ENCODE peak calls at places on chromosomes 13 and 19, in nine cellular contexts. One of them, this sample, is unnamed.

GRCh38 chr19:39448271-39448670 is 2.9 kb downstream of the SUPT5H start:
- DNase-seq in kidney glomerular epithelial cell: no peak
- DNase-seq in NCI-H187: no peak
- DNase-seq in hippocampal formation: no peak
- DNase-seq in heart left ventricle: no peak
- DNase-seq in stimulated activated CD4-positive, alpha-beta T cell treated with anti-CD3 and anti-CD28 coated beads, Interleukin-4, amount 100 ng/mL, for 1 hour: no peak
- DNase-seq in NCI-H774: no peak
- DNase-seq in HFFc6: peak; percentile 57
- DNase-seq in NCI-H1092: no peak
- DNase-seq in this sample: peak; percentile 48

GRCh38 chr13:89701913-89702312 is 1645.6 kb upstream of the MIR17HG start:
- DNase-seq in kidney glomerular epithelial cell: no peak
- DNase-seq in NCI-H187: no peak
- DNase-seq in hippocampal formation: no peak
- DNase-seq in heart left ventricle: no peak
- DNase-seq in stimulated activated CD4-positive, alpha-beta T cell treated with anti-CD3 and anti-CD28 coated beads, Interleukin-4, amount 100 ng/mL, for 1 hour: no peak
- DNase-seq in NCI-H774: no peak
- DNase-seq in HFFc6: no peak
- DNase-seq in NCI-H1092: no peak
- DNase-seq in this sample: no peak

GRCh38 chr19:44930088-44930487 is 11.9 kb upstream of the APOC4 start:
- DNase-seq in kidney glomerular epithelial cell: no peak
- DNase-seq in NCI-H187: no peak
- DNase-seq in hippocampal formation: no peak
- DNase-seq in heart left ventricle: no peak
- DNase-seq in stimulated activated CD4-positive, alpha-beta T cell treated with anti-CD3 and anti-CD28 coated beads, Interleukin-4, amount 100 ng/mL, for 1 hour: no peak
- DNase-seq in NCI-H774: no peak
- DNase-seq in HFFc6: no peak
- DNase-seq in NCI-H1092: no peak
- DNase-seq in this sample: no peak

GRCh38 chr13:103976371-103976770 is 910.2 kb upstream of the SLC10A2 start:
- DNase-seq in kidney glomerular epithelial cell: peak; percentile 91
- DNase-seq in NCI-H187: no peak
- DNase-seq in hippocampal formation: no peak
- DNase-seq in heart left ventricle: no peak
- DNase-seq in stimulated activated CD4-positive, alpha-beta T cell treated with anti-CD3 and anti-CD28 coated beads, Interleukin-4, amount 100 ng/mL, for 1 hour: no peak
- DNase-seq in NCI-H774: no peak
- DNase-seq in HFFc6: no peak
- DNase-seq in NCI-H1092: no peak
- DNase-seq in this sample: no peak

GRCh38 chr19:38707512-38708114 is 36.7 kb downstream of the CAPN12 start:
- DNase-seq in kidney glomerular epithelial cell: peak; percentile 35
- DNase-seq in NCI-H187: no peak
- DNase-seq in hippocampal formation: no peak
- DNase-seq in heart left ventricle: peak; percentile 90
- DNase-seq in stimulated activated CD4-positive, alpha-beta T cell treated with anti-CD3 and anti-CD28 coated beads, Interleukin-4, amount 100 ng/mL, for 1 hour: no peak
- DNase-seq in NCI-H774: no peak
- DNase-seq in HFFc6: no peak
- DNase-seq in NCI-H1092: no peak
- DNase-seq in this sample: no peak

GRCh38 chr19:1469936-1470863 is 8.8 kb downstream of the C19orf25 start:
- DNase-seq in kidney glomerular epithelial cell: no peak
- DNase-seq in NCI-H187: no peak
- DNase-seq in hippocampal formation: peak; percentile 25
- DNase-seq in heart left ventricle: peak; percentile 64
- DNase-seq in stimulated activated CD4-positive, alpha-beta T cell treated with anti-CD3 and anti-CD28 coated beads, Interleukin-4, amount 100 ng/mL, for 1 hour: peak; percentile 76
- DNase-seq in NCI-H774: peak; percentile 59
- DNase-seq in HFFc6: no peak
- DNase-seq in NCI-H1092: no peak
- DNase-seq in this sample: peak; percentile 76

GRCh38 chr19:17969096-17969792 is 2.3 kb downstream of the KCNN1 start:
- DNase-seq in kidney glomerular epithelial cell: no peak
- DNase-seq in NCI-H187: no peak
- DNase-seq in hippocampal formation: no peak
- DNase-seq in heart left ventricle: no peak
- DNase-seq in stimulated activated CD4-positive, alpha-beta T cell treated with anti-CD3 and anti-CD28 coated beads, Interleukin-4, amount 100 ng/mL, for 1 hour: no peak
- DNase-seq in NCI-H774: no peak
- DNase-seq in HFFc6: no peak
- DNase-seq in NCI-H1092: no peak
- DNase-seq in this sample: no peak

GRCh38 chr19:45798995-45799517 is 6.4 kb upstream of the DMWD start:
- DNase-seq in kidney glomerular epithelial cell: peak; percentile 86
- DNase-seq in NCI-H187: no peak
- DNase-seq in hippocampal formation: peak; percentile 19
- DNase-seq in heart left ventricle: no peak
- DNase-seq in stimulated activated CD4-positive, alpha-beta T cell treated with anti-CD3 and anti-CD28 coated beads, Interleukin-4, amount 100 ng/mL, for 1 hour: peak; percentile 63
- DNase-seq in NCI-H774: peak; percentile 27
- DNase-seq in HFFc6: peak; percentile 83
- DNase-seq in NCI-H1092: no peak
- DNase-seq in this sample: peak; percentile 76

GRCh38 chr13:59358014-59358413 is 805.7 kb downstream of the DIAPH3 start:
- DNase-seq in kidney glomerular epithelial cell: no peak
- DNase-seq in NCI-H187: no peak
- DNase-seq in hippocampal formation: no peak
- DNase-seq in heart left ventricle: no peak
- DNase-seq in stimulated activated CD4-positive, alpha-beta T cell treated with anti-CD3 and anti-CD28 coated beads, Interleukin-4, amount 100 ng/mL, for 1 hour: no peak
- DNase-seq in NCI-H774: no peak
- DNase-seq in HFFc6: no peak
- DNase-seq in NCI-H1092: no peak
- DNase-seq in this sample: no peak

GRCh38 chr13:114142137-114142550 is 9.7 kb upstream of the RASA3 start:
- DNase-seq in kidney glomerular epithelial cell: no peak
- DNase-seq in NCI-H187: no peak
- DNase-seq in hippocampal formation: no peak
- DNase-seq in heart left ventricle: no peak
- DNase-seq in stimulated activated CD4-positive, alpha-beta T cell treated with anti-CD3 and anti-CD28 coated beads, Interleukin-4, amount 100 ng/mL, for 1 hour: no peak
- DNase-seq in NCI-H774: no peak
- DNase-seq in HFFc6: no peak
- DNase-seq in NCI-H1092: no peak
- DNase-seq in this sample: no peak

GRCh38 chr13:41548031-41548430 is 90.7 kb downstream of the RGCC start:
- DNase-seq in kidney glomerular epithelial cell: no peak
- DNase-seq in NCI-H187: no peak
- DNase-seq in hippocampal formation: no peak
- DNase-seq in heart left ventricle: no peak
- DNase-seq in stimulated activated CD4-positive, alpha-beta T cell treated with anti-CD3 and anti-CD28 coated beads, Interleukin-4, amount 100 ng/mL, for 1 hour: no peak
- DNase-seq in NCI-H774: no peak
- DNase-seq in HFFc6: no peak
- DNase-seq in NCI-H1092: no peak
- DNase-seq in this sample: no peak

GRCh38 chr13:50798923-50799322 is 44.6 kb downstream of the DLEU7 start:
- DNase-seq in kidney glomerular epithelial cell: peak; percentile 25
- DNase-seq in NCI-H187: no peak
- DNase-seq in hippocampal formation: no peak
- DNase-seq in heart left ventricle: no peak
- DNase-seq in stimulated activated CD4-positive, alpha-beta T cell treated with anti-CD3 and anti-CD28 coated beads, Interleukin-4, amount 100 ng/mL, for 1 hour: no peak
- DNase-seq in NCI-H774: no peak
- DNase-seq in HFFc6: no peak
- DNase-seq in NCI-H1092: no peak
- DNase-seq in this sample: no peak

GRCh38 chr19:34457446-34457845 is 24.1 kb upstream of the WTIP start:
- DNase-seq in kidney glomerular epithelial cell: no peak
- DNase-seq in NCI-H187: no peak
- DNase-seq in hippocampal formation: no peak
- DNase-seq in heart left ventricle: no peak
- DNase-seq in stimulated activated CD4-positive, alpha-beta T cell treated with anti-CD3 and anti-CD28 coated beads, Interleukin-4, amount 100 ng/mL, for 1 hour: no peak
- DNase-seq in NCI-H774: no peak
- DNase-seq in HFFc6: no peak
- DNase-seq in NCI-H1092: no peak
- DNase-seq in this sample: no peak

GRCh38 chr13:36862002-36862706 is 43.1 kb downstream of the RFXAP start:
- DNase-seq in kidney glomerular epithelial cell: no peak
- DNase-seq in NCI-H187: no peak
- DNase-seq in hippocampal formation: no peak
- DNase-seq in heart left ventricle: no peak
- DNase-seq in stimulated activated CD4-positive, alpha-beta T cell treated with anti-CD3 and anti-CD28 coated beads, Interleukin-4, amount 100 ng/mL, for 1 hour: no peak
- DNase-seq in NCI-H774: no peak
- DNase-seq in HFFc6: no peak
- DNase-seq in NCI-H1092: no peak
- DNase-seq in this sample: no peak